ENCODE peak calls at places on chromosomes 16 and 17, in seven cellular contexts. I is lower leg skin, W is choroid plexus epithelial cell, F is neural progenitor cell, Y is astrocyte of the spinal cord, R is A673, P is suprapubic skin. A is an unnamed sample.

GRCh38 chr16:58284488-58284887 is 10.3 kb downstream of the PRSS54 start:
- DNase-seq in I (no peak), Y (no peak), R (no peak), P (no peak), F (no peak), W (no peak), A (no peak)

GRCh38 chr16:88726981-88727380 is 20.7 kb downstream of the CTU2 start:
- DNase-seq in P (no peak), F (no peak), I (no peak), W (no peak), Y (no peak), R (no peak), A (no peak)

GRCh38 chr16:86195863-86196630 is 297.1 kb downstream of the IRF8 start:
- DNase-seq in P (peak), R (no peak), F (peak), I (no peak), Y (no peak), W (no peak), A (no peak)

GRCh38 chr16:29760567-29761279 is 14.9 kb upstream of the C16orf54 start:
- DNase-seq in F (no peak), I (no peak), P (no peak), R (no peak), W (no peak), Y (no peak), A (no peak)

GRCh38 chr17:77125432-77125901 is 15.3 kb upstream of the SEC14L1 start:
- DNase-seq in W (peak), Y (peak), P (no peak), R (peak), I (no peak), F (no peak), A (no peak)

GRCh38 chr17:6627019-6627418 is 13.5 kb downstream of the KIAA0753 start:
- DNase-seq in R (no peak), I (no peak), W (peak), F (no peak), Y (peak), P (no peak), A (no peak)

GRCh38 chr16:86298166-86299131 is 211.9 kb upstream of the FOXF1 start:
- DNase-seq in W (peak), R (no peak), Y (no peak), F (peak), I (peak), P (peak), A (no peak)

GRCh38 chr17:5437721-5438317 is 1.1 kb downstream of the C1QBP start:
- DNase-seq in I (no peak), Y (no peak), F (no peak), P (no peak), R (no peak), W (peak), A (no peak)

GRCh38 chr17:58391302-58391984 is 25.9 kb downstream of the RNF43 start:
- DNase-seq in I (no peak), Y (peak), F (no peak), P (no peak), R (peak), W (peak), A (no peak)

GRCh38 chr16:4768549-4769305 is 1.8 kb upstream of the ZNF500 start:
- DNase-seq in P (peak), W (peak), R (peak), Y (peak), I (peak), F (peak), A (peak)

GRCh38 chr17:60615840-60616239 is 15.8 kb downstream of the PPM1D start:
- DNase-seq in I (no peak), Y (no peak), P (no peak), W (no peak), R (no peak), F (no peak), A (no peak)

GRCh38 chr16:65202461-65202860 is 80.6 kb upstream of the CDH11 start:
- DNase-seq in W (no peak), P (no peak), Y (peak), F (no peak), I (no peak), R (peak), A (no peak)

GRCh38 chr16:87333101-87333500 is 15.9 kb upstream of the C16orf95 start:
- DNase-seq in Y (no peak), W (no peak), F (no peak), P (no peak), R (no peak), I (no peak), A (no peak)

GRCh38 chr17:72657467-72658317 is 434.8 kb downstream of the SLC39A11 start:
- DNase-seq in I (no peak), P (no peak), Y (peak), F (no peak), R (no peak), W (no peak), A (no peak)

GRCh38 chr17:79788455-79788854 is 8.4 kb downstream of the CBX8 start:
- DNase-seq in F (no peak), R (no peak), I (no peak), Y (no peak), P (no peak), W (no peak), A (no peak)

GRCh38 chr17:7832431-7832830 is 1.6 kb upstream of the KDM6B start:
- DNase-seq in F (no peak), I (peak), R (no peak), W (no peak), P (no peak), Y (no peak), A (no peak)

GRCh38 chr17:27549251-27549919 is 81.6 kb upstream of the LGALS9 start:
- DNase-seq in F (no peak), W (no peak), R (no peak), I (no peak), Y (no peak), P (no peak), A (no peak)

GRCh38 chr16:73048292-73049050 is 543 bp upstream of the ZFHX3 start:
- DNase-seq in Y (no peak), W (no peak), F (peak), P (no peak), I (no peak), R (peak), A (no peak)

GRCh38 chr17:12659500-12659899 is 6.2 kb upstream of the MYOCD start:
- DNase-seq in F (no peak), Y (peak), I (no peak), P (no peak), R (no peak), W (peak), A (no peak)

GRCh38 chr17:39235555-39236221 is 9.9 kb upstream of the STAC2 start:
- DNase-seq in P (no peak), W (peak), R (peak), Y (peak), F (peak), I (no peak), A (no peak)

GRCh38 chr16:14452066-14452465 is 178.0 kb downstream of the PARN start:
- DNase-seq in Y (no peak), F (no peak), I (no peak), P (no peak), W (no peak), R (no peak), A (no peak)

GRCh38 chr17:28698253-28698941 is 13.3 kb downstream of the PROCA1 start:
- DNase-seq in W (no peak), Y (no peak), P (no peak), R (no peak), F (no peak), I (no peak), A (no peak)

GRCh38 chr16:47160422-47160821 is 16.7 kb upstream of the NETO2 start:
- DNase-seq in F (no peak), R (no peak), I (no peak), W (no peak), Y (no peak), P (no peak), A (no peak)

GRCh38 chr16:28309811-28310311 is 17.5 kb downstream of the SBK1 start:
- DNase-seq in I (no peak), Y (no peak), F (no peak), W (no peak), R (peak), P (no peak), A (no peak)

GRCh38 chr16:82192665-82193064 is 22.6 kb upstream of the MPHOSPH6 start:
- DNase-seq in F (no peak), R (no peak), I (no peak), W (peak), P (no peak), Y (peak), A (peak)

GRCh38 chr17:43170140-43170765 is 761 bp upstream of the NBR1 start:
- DNase-seq in I (peak), W (peak), Y (peak), F (peak), P (peak), R (peak), A (peak)

GRCh38 chr17:43170766-43171681 is at the start of gene NBR1:
- DNase-seq in P (peak), W (peak), F (peak), Y (peak), R (peak), I (peak), A (peak)

GRCh38 chr17:43169561-43170139 is 1.4 kb upstream of the NBR1 start:
- DNase-seq in I (peak), R (peak), Y (no peak), F (peak), W (peak), P (no peak), A (no peak)

GRCh38 chr17:43175213-43176118 is 4.5 kb downstream of the NBR1 start:
- DNase-seq in I (no peak), Y (peak), P (no peak), W (peak), R (no peak), F (no peak), A (no peak)

GRCh38 chr17:43171761-43172487 is 910 bp downstream of the NBR1 start:
- DNase-seq in I (no peak), P (no peak), W (peak), Y (peak), F (peak), R (peak), A (peak)
- TF ChIP-seq CTCF in I (no peak), P (no peak), W (peak), Y (peak), F (peak), R (peak), A (peak)

GRCh38 chr16:54712866-54713265 is 217.8 kb upstream of the IRX5 start:
- DNase-seq in W (no peak), F (no peak), P (no peak), Y (no peak), R (no peak), I (no peak), A (no peak)

GRCh38 chr16:54720259-54720658 is 210.4 kb upstream of the IRX5 start:
- DNase-seq in W (no peak), F (no peak), I (no peak), R (no peak), P (no peak), Y (no peak), A (no peak)

GRCh38 chr16:54715011-54715410 is 215.7 kb upstream of the IRX5 start:
- DNase-seq in I (no peak), P (no peak), F (no peak), Y (no peak), R (no peak), W (no peak), A (no peak)

GRCh38 chr16:54722210-54722676 is 208.4 kb upstream of the IRX5 start:
- DNase-seq in R (no peak), Y (no peak), P (no peak), F (no peak), W (no peak), I (no peak), A (no peak)

GRCh38 chr16:54718376-54718775 is 212.3 kb upstream of the IRX5 start:
- DNase-seq in I (no peak), P (no peak), W (no peak), Y (no peak), R (no peak), F (no peak), A (no peak)
- TF ChIP-seq CTCF in I (no peak), P (no peak), W (no peak), Y (no peak), R (no peak), F (no peak), A (no peak)

DNA sequence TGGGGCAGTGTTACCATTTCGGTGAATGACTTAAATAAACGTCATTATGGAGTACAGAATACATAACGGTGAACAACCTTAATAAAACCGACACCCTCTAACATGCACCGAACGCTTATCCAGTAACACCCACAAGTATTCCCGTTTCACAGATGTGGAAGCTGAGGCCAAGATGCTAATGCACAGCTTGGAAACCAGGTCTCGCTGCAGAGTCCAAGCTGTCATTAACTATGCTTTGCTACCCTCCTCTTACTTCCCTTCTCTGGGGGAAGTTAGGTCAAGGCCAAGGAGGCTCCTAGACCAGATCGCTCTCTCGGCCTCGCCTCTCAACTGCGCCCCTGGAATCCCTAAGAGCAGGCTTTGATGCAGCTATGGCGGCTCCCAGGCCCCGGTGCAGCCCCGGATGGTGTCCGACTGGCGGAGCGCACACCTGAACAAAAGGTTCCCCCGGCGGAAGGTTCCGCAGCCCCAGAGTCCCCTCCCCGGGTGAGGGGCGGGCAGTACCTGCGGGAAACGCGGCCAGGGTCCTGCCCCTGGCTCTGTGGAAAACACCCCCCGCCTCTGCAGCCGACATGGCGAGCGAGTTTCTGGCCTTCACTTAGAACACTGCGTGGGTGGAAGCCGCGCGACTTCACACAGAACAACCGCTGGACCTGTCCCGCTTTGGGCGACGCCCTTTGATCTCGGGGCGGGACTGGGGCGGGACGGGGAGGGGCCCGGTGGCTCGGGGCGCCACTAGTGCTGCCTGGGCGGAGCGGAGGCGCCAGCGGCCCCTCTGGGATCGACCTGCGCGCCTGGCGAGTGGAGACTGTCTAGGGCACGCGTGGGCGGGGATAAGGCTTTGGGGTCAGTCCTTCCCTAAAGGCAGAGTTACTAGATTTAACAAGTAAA is at the start of gene CPPED1:
- DNase-seq in I (peak), F (peak), Y (peak), P (peak), R (peak), W (peak), A (peak)
- TF ChIP-seq CTCF in I (peak), F (peak), Y (no peak), P (no peak), R (no peak), W (no peak), A (no peak)

DNA sequence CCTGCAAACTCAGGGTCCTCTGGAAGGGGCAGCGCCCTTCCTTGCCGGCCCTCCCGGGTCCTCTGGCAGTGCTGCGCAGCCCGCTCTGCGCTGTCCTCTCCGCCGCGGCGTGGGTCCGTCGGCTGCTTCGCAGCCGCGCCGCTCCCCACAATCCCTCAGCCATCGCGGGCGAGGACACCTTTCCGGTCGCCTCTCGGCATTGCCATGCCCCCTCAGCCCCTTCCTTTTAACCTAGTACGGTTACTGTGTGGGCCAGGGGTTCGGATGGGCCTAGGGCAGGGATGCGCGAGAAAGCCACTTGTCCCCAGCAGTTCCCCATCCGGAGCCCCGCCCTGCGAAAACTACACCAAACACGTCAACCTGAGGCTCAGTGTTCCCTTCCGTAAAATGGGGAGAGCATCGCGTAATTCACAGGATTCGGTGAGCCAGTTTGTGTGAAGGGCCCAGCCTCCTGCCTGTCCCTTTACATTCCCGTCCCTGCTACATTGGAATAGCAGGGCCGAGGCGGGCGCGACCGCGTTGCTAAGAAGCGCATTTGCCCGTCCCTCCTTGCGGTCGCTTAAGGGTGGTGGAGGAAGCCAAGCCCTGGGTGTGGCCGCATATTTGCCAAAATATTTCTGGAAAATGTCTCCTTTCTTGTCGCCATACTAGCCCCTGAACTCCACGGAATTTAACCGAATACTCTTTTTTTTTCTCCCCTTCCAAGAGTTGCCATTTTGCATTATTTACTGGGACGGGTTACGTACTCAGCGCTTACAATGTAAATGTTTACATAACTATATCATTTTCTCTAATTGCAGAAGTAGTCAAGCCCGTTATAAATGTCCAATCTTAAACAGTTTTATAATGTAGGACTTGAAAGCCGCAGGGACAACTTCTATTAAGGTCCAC is 13.2 kb downstream of the COPZ2 start:
- DNase-seq in F (peak), P (peak), Y (no peak), W (no peak), I (peak), R (peak), A (no peak)
- TF ChIP-seq CTCF in F (no peak), P (no peak), Y (no peak), W (no peak), I (no peak), R (no peak), A (no peak)

A was measured in CD14-positive monocyte.